ENCODE peak calls at places on chromosomes 4 and X, in nine cellular contexts. D is adipocyte; E is AG08395; H is naive B cell; L is A172; F is WERI-Rb-1; A is astrocyte of the spinal cord; P is stimulated activated CD4-positive, alpha-beta T cell treated with anti-CD3 and anti-CD28 coated beads, Interleukin-15, amount 100 ng/mL, for 1 hour; B is fibroblast of lung. G is an unnamed sample.

GRCh38 chr4:146257511-146257910 is 43.2 kb downstream of the REELD1 start:
- DNase-seq in D (no peak), E (no peak), H (no peak), L (no peak), F (no peak), A (no peak), P (no peak), B (no peak), G (no peak)

GRCh38 chr4:15343581-15343980 is 84.3 kb upstream of the C1QTNF7 start:
- DNase-seq in D (no peak), E (no peak), H (no peak), L (no peak), F (no peak), A (no peak), P (no peak), B (no peak), G (no peak)

GRCh38 chrX:68249401-68249831 is 183.9 kb downstream of the OPHN1 start:
- DNase-seq in D (no peak), E (no peak), H (no peak), L (no peak), F (no peak), A (no peak), P (no peak), B (peak), G (peak)

GRCh38 chrX:77918568-77918967 is 8.1 kb downstream of the ATP7A start:
- DNase-seq in D (peak), E (peak), H (no peak), L (no peak), F (no peak), A (no peak), P (no peak), B (peak), G (no peak)

GRCh38 chr4:2843909-2844584 is 403 bp downstream of the ADD1 start:
- DNase-seq in D (peak), E (peak), H (no peak), L (no peak), F (peak), A (peak), P (no peak), B (peak), G (peak)

GRCh38 chr4:176767183-176767582 is 25.5 kb downstream of the VEGFC start:
- DNase-seq in D (peak), E (peak), H (no peak), L (no peak), F (no peak), A (peak), P (no peak), B (no peak), G (no peak)

GRCh38 chr4:7070729-7071511 is 3.1 kb upstream of the GRPEL1 start:
- DNase-seq in D (peak), E (peak), H (peak), L (peak), F (peak), A (peak), P (peak), B (peak), G (peak)

GRCh38 chr4:102713096-102713495 is 47.7 kb downstream of the MANBA start:
- DNase-seq in D (peak), E (peak), H (no peak), L (peak), F (no peak), A (no peak), P (no peak), B (peak), G (no peak)

GRCh38 chr4:18930487-18930886 is 908.9 kb upstream of the LCORL start:
- DNase-seq in D (no peak), E (no peak), H (no peak), L (no peak), F (no peak), A (no peak), P (no peak), B (no peak), G (no peak)

GRCh38 chrX:43880439-43880838 is 1.8 kb downstream of the MAOB start:
- DNase-seq in D (no peak), E (no peak), H (no peak), L (no peak), F (no peak), A (no peak), P (no peak), B (no peak), G (no peak)